ENCODE peak calls at places on chromosome 2, in seven cellular contexts. M is sigmoid colon, P is astrocyte, Z is psoas muscle, N is upper lobe of right lung, B is K562, K is pancreas. L is an unnamed sample.

GRCh38 chr2:43455735-43456642 is 139.8 kb downstream of the THADA start:
- DNase-seq in M (no peak), P (peak; percentile 91), Z (no peak), N (no peak), B (no peak), K (no peak), L (no peak)

GRCh38 chr2:23545811-23546210 is 160.8 kb downstream of the KLHL29 start:
- DNase-seq in M (no peak), P (no peak), Z (no peak), N (no peak), B (no peak), K (no peak), L (no peak)

GRCh38 chr2:46955764-46956163 is 40.2 kb upstream of the MCFD2 start:
- DNase-seq in M (no peak), P (no peak), Z (no peak), N (no peak), B (no peak), K (no peak), L (no peak)

GRCh38 chr2:60460577-60461420 is 92.7 kb downstream of the BCL11A start:
- DNase-seq in M (no peak), P (no peak), Z (no peak), N (no peak), B (no peak), K (no peak), L (no peak)

GRCh38 chr2:24515335-24515734 is 24.3 kb downstream of the NCOA1 start:
- DNase-seq in M (no peak), P (no peak), Z (no peak), N (no peak), B (no peak), K (no peak), L (no peak)

GRCh38 chr2:111236027-111236426 is 115.3 kb downstream of the BCL2L11 start:
- DNase-seq in M (no peak), P (no peak), Z (peak; percentile 30), N (no peak), B (no peak), K (peak; percentile 69), L (peak; percentile 73)

GRCh38 chr2:157837851-157838441 is 38.2 kb downstream of the ACVR1 start:
- DNase-seq in M (peak; percentile 72), P (peak; percentile 22), Z (peak; percentile 62), N (no peak), B (no peak), K (no peak), L (peak; percentile 44)

GRCh38 chr2:119549236-119549635 is 5.0 kb downstream of the CFAP221 start:
- DNase-seq in M (no peak), P (peak; percentile 73), Z (no peak), N (no peak), B (no peak), K (no peak), L (no peak)

GRCh38 chr2:62443886-62444285 is 62.1 kb downstream of the TMEM17 start:
- DNase-seq in M (no peak), P (no peak), Z (no peak), N (no peak), B (no peak), K (no peak), L (no peak)

GRCh38 chr2:20615466-20616241 is 35.2 kb downstream of the HS1BP3 start:
- DNase-seq in M (peak; percentile 86), P (no peak), Z (no peak), N (peak; percentile 53), B (no peak), K (peak; percentile 33), L (peak; percentile 70)

GRCh38 chr2:216069028-216069427 is 12.6 kb downstream of the PECR start:
- DNase-seq in M (no peak), P (no peak), Z (no peak), N (no peak), B (no peak), K (no peak), L (no peak)

GRCh38 chr2:217643814-217644301 is 358.9 kb downstream of the TNS1 start:
- DNase-seq in M (no peak), P (no peak), Z (no peak), N (no peak), B (no peak), K (no peak), L (no peak)

GRCh38 chr2:238082151-238082550 is 18.0 kb upstream of the ESPNL start:
- DNase-seq in M (no peak), P (no peak), Z (no peak), N (no peak), B (no peak), K (no peak), L (no peak)

GRCh38 chr2:33788044-33788443 is 188.9 kb upstream of the FAM98A start:
- DNase-seq in M (no peak), P (peak; percentile 83), Z (no peak), N (no peak), B (no peak), K (no peak), L (no peak)

GRCh38 chr2:127415593-127416485 is 2.4 kb upstream of the PROC start:
- DNase-seq in M (no peak), P (no peak), Z (peak; percentile 41), N (peak; percentile 92), B (peak; percentile 80), K (peak; percentile 94), L (peak; percentile 62)

GRCh38 chr2:179966778-179967394 is 40.2 kb downstream of the CWC22 start:
- DNase-seq in M (no peak), P (no peak), Z (no peak), N (no peak), B (no peak), K (no peak), L (no peak)

DNA sequence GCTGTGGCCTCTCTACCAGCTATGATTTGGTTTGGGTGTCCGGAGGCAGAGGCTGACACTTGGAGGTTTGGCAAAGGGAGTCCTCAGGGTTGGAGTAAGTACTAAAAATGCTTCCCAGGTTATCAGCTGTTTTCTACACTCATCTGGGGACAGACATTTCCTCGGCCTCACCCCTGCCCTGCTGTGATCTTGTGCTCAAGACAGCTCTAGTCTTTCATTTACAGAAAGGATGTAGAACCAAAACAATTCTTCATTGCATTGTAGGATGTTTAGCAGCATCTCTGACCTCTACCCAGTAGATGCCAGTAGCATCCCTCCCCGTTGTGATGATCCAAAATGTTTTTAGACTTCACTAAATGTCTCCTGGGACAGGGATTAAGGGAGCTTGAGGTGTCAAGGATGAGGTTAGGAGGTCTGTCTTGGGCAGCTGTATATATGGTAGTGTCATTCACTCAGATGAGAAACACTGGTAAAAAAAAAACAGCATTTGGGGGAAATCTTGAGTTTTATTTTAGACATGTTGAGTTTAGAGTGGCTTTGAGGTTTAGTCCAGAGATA is 26.6 kb downstream of the CD28 start:
- DNase-seq in M (no peak), P (no peak), Z (no peak), N (no peak), B (no peak), K (no peak), L (no peak)
- H3K4me1 ChIP-seq in M (no peaks in the 10 kb centered on the region), P (no peaks in the 10 kb centered on the region), Z (peaks cover 33% of the 10 kb centered on the region), N (no peaks in the 10 kb centered on the region), B (no peaks in the 10 kb centered on the region), K (no peaks in the 10 kb centered on the region), L (peaks cover 9% of the 10 kb centered on the region)

DNA sequence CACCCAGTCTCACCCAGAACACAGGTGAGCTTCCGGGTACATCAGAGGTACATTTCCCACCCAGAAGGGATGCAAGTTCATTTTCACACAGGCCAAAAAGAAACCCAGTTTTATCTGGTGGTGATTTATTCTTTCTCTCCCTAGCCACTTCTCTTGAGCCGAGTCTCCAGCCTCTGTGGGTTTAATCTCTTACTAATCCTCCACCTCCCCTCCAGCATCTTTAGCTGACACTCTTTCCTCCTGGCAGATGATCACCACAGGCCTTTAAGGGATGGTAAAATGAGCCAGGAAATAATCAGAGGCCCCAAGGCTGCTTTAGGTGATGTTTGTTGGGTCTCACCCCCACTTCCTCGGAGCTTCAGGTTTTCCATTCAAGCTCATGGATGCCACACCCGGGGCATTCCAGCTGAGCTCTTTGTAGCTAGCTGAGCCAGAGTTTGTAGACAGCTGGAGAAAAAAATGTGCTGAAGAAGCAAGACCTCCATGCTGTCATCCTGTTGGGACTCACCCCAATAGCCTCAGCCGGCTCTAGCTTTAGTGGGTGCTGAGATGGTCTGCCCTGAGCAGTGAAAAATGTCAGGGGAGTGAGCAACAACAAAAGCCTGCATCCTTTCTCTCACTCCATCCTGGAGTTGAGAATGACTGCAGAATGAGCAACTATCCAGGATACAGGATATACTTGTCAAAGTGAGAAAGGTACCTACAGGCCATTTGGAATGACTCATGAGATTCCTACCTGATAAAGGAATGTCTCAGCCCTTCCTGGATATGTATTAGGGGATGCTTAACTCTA is 145.9 kb upstream of the DLX2 start:
- DNase-seq in M (no peak), P (peak; percentile 70), Z (no peak), N (no peak), B (no peak), K (no peak), L (no peak)
- H3K27ac ChIP-seq in M (no peak overlapping the region), P (peak overlapping the region; percentile 77), Z (no peak overlapping the region), N (no peak overlapping the region), B (no peak overlapping the region), K (no peak overlapping the region), L (no peak overlapping the region)

DNA sequence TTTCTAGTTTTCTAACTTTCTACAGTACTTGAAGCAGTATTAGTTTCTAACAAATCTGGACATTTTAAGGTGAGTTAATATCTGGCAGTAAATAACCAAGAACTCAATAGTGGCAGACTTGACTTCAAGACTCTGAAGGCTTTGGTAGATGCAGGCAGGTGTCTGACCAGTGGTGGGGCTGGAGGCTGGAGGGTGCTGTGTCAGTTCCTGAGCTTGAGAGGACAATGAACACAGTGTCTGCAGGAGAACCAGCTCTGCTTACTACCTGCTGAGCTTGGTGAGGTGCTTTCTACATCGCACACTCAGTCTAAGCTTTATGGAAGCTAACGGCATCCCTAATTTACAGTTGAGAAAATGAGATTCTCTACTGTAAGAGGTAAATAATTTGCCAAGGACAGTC is 21.2 kb downstream of the ALLC start:
- DNase-seq in M (no peak), P (no peak), Z (no peak), N (no peak), B (no peak), K (no peak), L (no peak)
- H3K27me3 ChIP-seq in M (no peaks in the 10 kb centered on the region), P (no peaks in the 10 kb centered on the region), Z (no peaks in the 10 kb centered on the region), N (no peaks in the 10 kb centered on the region), B (peaks cover 54% of the 10 kb centered on the region), K (no peaks in the 10 kb centered on the region), L (peaks cover 9% of the 10 kb centered on the region)

DNA sequence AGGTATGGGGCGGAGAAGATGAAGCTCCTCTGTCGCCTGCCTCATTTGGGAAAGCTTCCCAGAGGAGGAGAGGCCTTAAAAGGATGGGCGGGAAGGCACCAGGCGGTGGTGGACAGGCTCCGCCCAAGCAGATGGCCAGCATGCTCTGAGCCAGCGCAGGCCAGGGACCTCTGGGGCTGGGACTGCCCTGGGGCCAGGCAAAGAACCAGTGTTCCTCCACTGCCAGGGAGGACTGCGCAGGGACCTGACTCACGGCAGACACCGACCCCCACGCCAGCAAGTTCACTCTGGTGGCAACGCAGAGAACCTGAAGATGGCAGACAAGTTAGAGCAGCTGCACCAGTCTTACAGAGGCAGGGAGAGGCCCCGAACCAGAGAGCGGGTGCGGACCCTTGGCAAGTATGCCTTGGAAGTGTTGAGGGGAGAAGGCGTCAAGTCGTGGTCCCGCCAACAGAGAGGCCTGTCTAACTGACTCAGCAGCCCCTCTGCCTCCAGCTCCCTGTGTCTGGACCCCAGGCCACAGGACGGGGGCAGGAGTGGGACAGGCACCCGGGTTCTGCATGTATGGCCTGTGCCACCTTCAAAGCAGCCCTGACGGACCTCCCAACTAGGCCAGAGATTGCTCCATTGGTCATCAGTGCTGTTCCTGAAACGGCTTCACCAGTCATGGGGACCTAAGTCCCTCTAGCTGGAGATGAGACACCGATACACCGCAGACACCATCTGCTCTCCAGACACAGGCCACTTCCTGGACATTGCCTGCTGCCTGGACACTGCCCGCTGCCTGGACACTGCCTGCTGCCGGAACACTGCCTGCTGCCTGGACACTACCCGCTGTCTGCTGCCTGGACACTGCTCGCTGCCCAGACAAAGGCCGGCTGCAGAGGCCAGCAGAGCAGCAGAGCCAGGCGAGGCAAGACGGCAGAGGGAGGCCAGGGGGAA is 124.7 kb downstream of the HDAC4 start:
- DNase-seq in M (peak; percentile 92), P (peak; percentile 34), Z (peak; percentile 87), N (peak; percentile 67), B (peak; percentile 48), K (peak; percentile 56), L (peak; percentile 75)
- H3K4me1 ChIP-seq in M (peaks cover 97% of the 10 kb centered on the region), P (peaks cover 41% of the 10 kb centered on the region), Z (peaks cover 89% of the 10 kb centered on the region), N (peaks cover 21% of the 10 kb centered on the region), B (peaks cover 66% of the 10 kb centered on the region), K (no peaks in the 10 kb centered on the region), L (peaks cover 89% of the 10 kb centered on the region)

GRCh38 chr2:187867165-187867564 is 312.9 kb upstream of the TFPI start:
- DNase-seq in M (no peak), P (no peak), Z (no peak), N (no peak), B (no peak), K (no peak), L (no peak)
- H3K27ac ChIP-seq in M (no peak overlapping the region), P (no peak overlapping the region), Z (no peak overlapping the region), N (no peak overlapping the region), B (no peak overlapping the region), K (no peak overlapping the region), L (no peak overlapping the region)

L was measured in heart right ventricle.